ENCODE peak calls at places on chromosomes 6 and 20, in ten cellular contexts. K is activated B cell treated with CpG ODN at 0.5 μM for 24 hours, S is cardiac fibroblast, I is heart right ventricle, U is OCI-LY7, D is body of pancreas, H is lung, M is cardiac muscle cell, X is HepG2, B is mesothelial cell of epicardium. L is an unnamed sample.

GRCh38 chr6:71103150-71103549 is 146.3 kb upstream of the B3GAT2 start:
- DNase-seq in K (no peak), S (no peak), I (no peak), U (no peak), D (no peak), H (no peak), M (no peak), X (no peak), B (no peak), L (no peak)

GRCh38 chr6:37731888-37732287 is 34.2 kb upstream of the MDGA1 start:
- DNase-seq in K (peak), S (no peak), I (no peak), U (peak), D (no peak), H (no peak), M (no peak), X (no peak), B (no peak), L (no peak)

GRCh38 chr6:2819891-2820814 is 21.5 kb downstream of the SERPINB1 start:
- DNase-seq in K (no peak), S (peak), I (no peak), U (no peak), D (no peak), H (no peak), M (no peak), X (no peak), B (no peak), L (no peak)

GRCh38 chr20:23139524-23139923 is 53.4 kb upstream of the CD93 start:
- DNase-seq in K (no peak), S (no peak), I (no peak), U (no peak), D (no peak), H (no peak), M (no peak), X (no peak), B (no peak), L (no peak)

GRCh38 chr20:61754976-61755778 is 310.5 kb downstream of the TAF4 start:
- DNase-seq in K (no peak), S (no peak), I (no peak), U (no peak), D (no peak), H (no peak), M (no peak), X (no peak), B (no peak), L (no peak)

GRCh38 chr6:2376429-2377355 is 131.3 kb upstream of the GMDS start:
- DNase-seq in K (no peak), S (no peak), I (no peak), U (no peak), D (no peak), H (no peak), M (no peak), X (no peak), B (no peak), L (peak)

GRCh38 chr6:106880952-106881351 is 93.6 kb downstream of the CD24 start:
- DNase-seq in K (no peak), S (no peak), I (no peak), U (no peak), D (no peak), H (no peak), M (no peak), X (no peak), B (no peak), L (no peak)

GRCh38 chr6:118708736-118709135 is 57.3 kb upstream of the CEP85L start:
- DNase-seq in K (no peak), S (peak), I (no peak), U (no peak), D (no peak), H (no peak), M (no peak), X (no peak), B (no peak), L (peak)

GRCh38 chr6:114339706-114340105 is 3.1 kb downstream of the HS3ST5 start:
- DNase-seq in K (no peak), S (no peak), I (no peak), U (no peak), D (no peak), H (no peak), M (no peak), X (peak), B (no peak), L (no peak)

GRCh38 chr6:71367763-71368162 is 79.2 kb downstream of the OGFRL1 start:
- DNase-seq in K (no peak), S (no peak), I (no peak), U (no peak), D (no peak), H (no peak), M (no peak), X (no peak), B (no peak), L (no peak)

GRCh38 chr6:108403260-108403659 is 108.4 kb downstream of the AFG1L start:
- DNase-seq in K (no peak), S (no peak), I (no peak), U (no peak), D (no peak), H (no peak), M (no peak), X (no peak), B (no peak), L (no peak)

GRCh38 chr6:152155792-152156191 is 348.3 kb downstream of the ESR1 start:
- DNase-seq in K (no peak), S (no peak), I (no peak), U (no peak), D (no peak), H (no peak), M (no peak), X (no peak), B (no peak), L (no peak)

GRCh38 chr20:10261702-10262101 is 43.1 kb downstream of the SNAP25 start:
- DNase-seq in K (no peak), S (no peak), I (no peak), U (no peak), D (no peak), H (no peak), M (no peak), X (no peak), B (no peak), L (no peak)

GRCh38 chr20:46705378-46705729 is 4.1 kb upstream of the SLC2A10 start:
- DNase-seq in K (no peak), S (peak), I (no peak), U (no peak), D (no peak), H (no peak), M (no peak), X (no peak), B (no peak), L (peak)

GRCh38 chr6:116118608-116119007 is 7.3 kb downstream of the COL10A1 start:
- DNase-seq in K (no peak), S (no peak), I (no peak), U (no peak), D (no peak), H (no peak), M (no peak), X (no peak), B (no peak), L (no peak)

GRCh38 chr6:46098678-46099077 is 31.1 kb upstream of the ENPP4 start:
- DNase-seq in K (no peak), S (peak), I (peak), U (no peak), D (peak), H (no peak), M (no peak), X (peak), B (no peak), L (no peak)

GRCh38 chr6:72952808-72953630 is 272.3 kb downstream of the KHDC1L start:
- DNase-seq in K (no peak), S (peak), I (no peak), U (no peak), D (no peak), H (no peak), M (no peak), X (no peak), B (no peak), L (no peak)

GRCh38 chr20:17530716-17531536 is at the start of gene BFSP1:
- DNase-seq in K (peak), S (peak), I (peak), U (peak), D (peak), H (peak), M (peak), X (peak), B (peak), L (no peak)

GRCh38 chr20:58429303-58429702 is 40.3 kb downstream of the VAPB start:
- DNase-seq in K (no peak), S (no peak), I (no peak), U (no peak), D (no peak), H (no peak), M (no peak), X (no peak), B (no peak), L (no peak)

GRCh38 chr6:161683400-161683799 is 409.5 kb upstream of the AGPAT4 start:
- DNase-seq in K (no peak), S (no peak), I (no peak), U (no peak), D (peak), H (no peak), M (no peak), X (no peak), B (no peak), L (no peak)

GRCh38 chr6:13633343-13633742 is 18.2 kb downstream of the NOL7 start:
- DNase-seq in K (no peak), S (no peak), I (no peak), U (no peak), D (no peak), H (no peak), M (no peak), X (no peak), B (no peak), L (no peak)

DNA sequence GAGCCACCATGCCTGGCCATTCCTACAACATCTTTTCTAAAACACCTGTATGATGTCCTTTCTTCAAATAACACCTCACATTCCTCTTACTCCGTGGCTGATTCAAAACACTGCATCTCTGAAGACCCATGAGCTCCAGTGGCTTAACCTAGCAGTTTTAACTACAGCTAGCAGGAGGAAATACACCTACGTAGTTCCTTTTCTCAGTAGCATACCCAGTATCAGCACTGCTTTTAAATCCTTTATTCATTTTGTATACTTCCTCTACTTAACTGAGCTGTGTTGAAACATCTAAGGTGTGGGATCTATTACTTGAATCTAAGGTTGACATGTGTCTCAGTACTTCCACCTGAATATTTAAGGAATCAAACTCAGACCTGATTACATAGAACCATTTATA is 113.6 kb upstream of the CCDC28A start:
- DNase-seq in K (no peak), S (no peak), I (no peak), U (no peak), D (no peak), H (no peak), M (no peak), X (no peak), B (no peak), L (no peak)
- TF ChIP-seq CTCF in K (no peak), S (no peak), I (no peak), U (no peak), D (no peak), H (no peak), M (no peak), X (no peak), B (no peak), L (no peak)

GRCh38 chr6:157644043-157644810 is 178.8 kb upstream of the SNX9 start:
- DNase-seq in K (no peak), S (peak), I (no peak), U (no peak), D (no peak), H (no peak), M (no peak), X (no peak), B (no peak), L (peak)
- TF ChIP-seq CTCF in K (no peak), S (peak), I (peak), U (peak), D (no peak), H (no peak), M (peak), X (peak), B (no peak), L (peak)

DNA sequence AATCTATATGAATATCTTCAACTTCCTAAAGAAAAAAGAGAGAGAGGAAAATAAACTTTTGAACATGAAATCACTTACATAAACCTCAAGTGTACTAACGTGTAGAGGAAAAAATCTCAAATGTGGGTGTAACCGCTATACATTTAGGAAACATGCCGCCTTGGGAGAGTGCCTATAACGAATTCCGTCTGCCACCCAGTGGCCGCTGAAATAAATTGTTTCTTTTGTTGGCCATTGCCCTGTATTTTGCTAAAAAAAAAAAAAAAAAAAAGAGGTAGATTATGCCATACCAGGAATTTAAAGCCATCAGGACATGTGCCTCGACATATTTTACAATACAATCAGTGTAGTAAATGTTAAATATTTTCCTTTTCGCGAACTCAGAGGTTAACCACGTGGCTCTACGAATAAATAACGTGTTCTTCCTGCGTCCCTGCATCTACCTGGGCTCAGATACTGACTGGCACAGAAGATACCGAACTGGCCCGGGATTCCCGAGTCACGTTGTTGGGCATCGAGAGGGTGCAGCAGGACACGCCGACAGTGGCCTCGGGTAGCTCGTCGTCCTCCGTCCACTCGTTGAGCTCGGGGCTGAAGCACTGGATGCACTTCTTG is 14.3 kb downstream of the KLHL31 start:
- DNase-seq in K (peak), S (peak), I (peak), U (peak), D (peak), H (peak), M (peak), X (peak), B (no peak), L (peak)
- TF ChIP-seq CTCF in K (peak), S (peak), I (peak), U (peak), D (peak), H (peak), M (peak), X (peak), B (peak), L (peak)

GRCh38 chr20:50337521-50338466 is 147.2 kb downstream of the CEBPB start:
- DNase-seq in K (no peak), S (no peak), I (no peak), U (no peak), D (no peak), H (no peak), M (no peak), X (no peak), B (no peak), L (no peak)

GRCh38 chr20:50339196-50339901 is 148.7 kb downstream of the CEBPB start:
- DNase-seq in K (no peak), S (peak), I (no peak), U (no peak), D (no peak), H (no peak), M (no peak), X (no peak), B (no peak), L (no peak)

GRCh38 chr20:50340586-50340985 is 150.0 kb downstream of the CEBPB start:
- DNase-seq in K (no peak), S (no peak), I (no peak), U (no peak), D (no peak), H (no peak), M (no peak), X (no peak), B (no peak), L (no peak)

GRCh38 chr20:50336631-50337030 is 146.0 kb downstream of the CEBPB start:
- DNase-seq in K (no peak), S (no peak), I (no peak), U (no peak), D (no peak), H (no peak), M (no peak), X (no peak), B (no peak), L (no peak)

DNA sequence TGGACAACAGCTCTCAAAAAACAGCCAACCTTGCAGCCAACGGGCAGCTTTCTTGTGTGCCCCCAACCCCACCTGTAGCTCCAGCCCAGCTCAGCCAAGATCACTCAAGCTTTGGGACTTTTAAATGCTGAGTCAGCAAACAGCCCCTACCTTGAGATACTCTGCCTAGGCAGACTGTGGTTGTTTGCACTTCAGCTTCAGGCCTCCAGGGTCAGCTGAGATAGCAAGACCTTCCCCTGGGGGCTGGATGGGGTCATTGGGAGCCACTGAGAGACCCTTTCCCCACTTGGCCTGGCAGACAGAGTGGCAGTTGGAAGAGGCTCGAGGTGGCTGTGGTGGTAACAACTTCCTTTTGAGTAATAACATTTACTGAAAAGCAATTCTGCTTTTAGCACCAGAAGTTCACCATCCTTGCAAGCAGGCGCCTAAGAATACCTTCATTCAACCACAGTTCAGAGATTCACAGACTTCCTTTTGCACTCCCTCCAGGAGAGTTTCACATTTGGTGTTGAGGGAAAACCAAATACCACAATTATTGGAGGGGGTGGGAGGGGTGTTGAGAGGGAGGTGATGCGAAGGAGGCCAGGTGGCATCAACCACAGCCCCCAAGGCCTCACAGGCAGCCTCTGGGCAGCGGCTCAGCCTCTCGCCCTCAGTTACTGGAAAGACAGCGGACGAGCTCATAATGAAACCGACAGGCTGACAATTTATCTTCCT is 148.0 kb downstream of the CEBPB start:
- DNase-seq in K (no peak), S (peak), I (no peak), U (no peak), D (no peak), H (no peak), M (peak), X (peak), B (no peak), L (no peak)
- TF ChIP-seq CTCF in K (no peak), S (no peak), I (no peak), U (no peak), D (no peak), H (no peak), M (no peak), X (peak), B (no peak), L (no peak)

GRCh38 chr6:44627879-44628271 is 240.4 kb downstream of the CDC5L start:
- DNase-seq in K (no peak), S (no peak), I (no peak), U (no peak), D (no peak), H (no peak), M (no peak), X (no peak), B (no peak), L (no peak)
- TF ChIP-seq CTCF in K (no peak), S (no peak), I (no peak), U (no peak), D (no peak), H (no peak), M (no peak), X (no peak), B (no peak), L (no peak)

DNA sequence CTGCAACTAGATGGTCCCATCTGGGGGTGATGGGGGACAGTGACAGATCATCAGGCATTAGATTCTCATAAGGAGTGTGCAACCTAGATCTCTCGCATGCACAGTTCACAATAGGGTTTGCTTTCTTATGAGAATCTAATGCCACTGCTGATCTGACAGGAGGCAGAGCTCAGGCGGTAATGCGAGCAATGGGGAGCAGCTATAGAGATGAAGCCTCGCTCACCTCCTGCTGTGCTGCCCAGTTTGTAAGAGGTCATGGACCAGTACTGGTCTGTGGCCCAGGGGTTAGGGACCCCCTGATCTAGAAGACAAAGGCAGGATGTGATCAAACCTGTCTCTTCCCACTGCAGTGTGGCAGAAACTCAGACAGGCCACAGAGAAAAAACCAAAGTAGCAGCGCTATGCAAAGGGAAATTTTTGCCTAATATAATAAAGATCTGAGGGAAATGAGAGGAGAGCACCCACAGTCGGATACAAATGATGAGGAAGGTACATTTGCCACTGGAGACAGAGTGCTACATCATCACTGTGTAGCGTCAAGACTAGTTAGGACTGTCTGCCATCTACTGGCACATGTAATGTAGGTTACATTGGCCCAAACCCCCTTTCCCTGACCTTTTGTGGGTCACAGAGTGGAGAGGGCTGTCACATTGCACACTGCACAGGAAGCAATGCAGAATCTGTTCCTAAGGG is 4.1 kb upstream of the LY86 start:
- DNase-seq in K (no peak), S (no peak), I (no peak), U (peak), D (no peak), H (no peak), M (no peak), X (no peak), B (no peak), L (no peak)
- TF ChIP-seq CTCF in K (no peak), S (no peak), I (peak), U (peak), D (no peak), H (no peak), M (no peak), X (peak), B (no peak), L (no peak)

GRCh38 chr6:154154389-154154967 is 115.4 kb downstream of the OPRM1 start:
- DNase-seq in K (no peak), S (peak), I (peak), U (peak), D (peak), H (peak), M (peak), X (peak), B (no peak), L (peak)

GRCh38 chr6:154156135-154156948 is 117.3 kb downstream of the OPRM1 start:
- DNase-seq in K (no peak), S (peak), I (peak), U (peak), D (peak), H (peak), M (peak), X (peak), B (no peak), L (no peak)

GRCh38 chr6:154159126-154159525 is 120.1 kb downstream of the OPRM1 start:
- DNase-seq in K (no peak), S (no peak), I (no peak), U (no peak), D (no peak), H (no peak), M (no peak), X (no peak), B (no peak), L (no peak)

GRCh38 chr6:154157706-154158105 is 118.7 kb downstream of the OPRM1 start:
- DNase-seq in K (no peak), S (no peak), I (no peak), U (no peak), D (no peak), H (no peak), M (no peak), X (no peak), B (no peak), L (no peak)

DNA sequence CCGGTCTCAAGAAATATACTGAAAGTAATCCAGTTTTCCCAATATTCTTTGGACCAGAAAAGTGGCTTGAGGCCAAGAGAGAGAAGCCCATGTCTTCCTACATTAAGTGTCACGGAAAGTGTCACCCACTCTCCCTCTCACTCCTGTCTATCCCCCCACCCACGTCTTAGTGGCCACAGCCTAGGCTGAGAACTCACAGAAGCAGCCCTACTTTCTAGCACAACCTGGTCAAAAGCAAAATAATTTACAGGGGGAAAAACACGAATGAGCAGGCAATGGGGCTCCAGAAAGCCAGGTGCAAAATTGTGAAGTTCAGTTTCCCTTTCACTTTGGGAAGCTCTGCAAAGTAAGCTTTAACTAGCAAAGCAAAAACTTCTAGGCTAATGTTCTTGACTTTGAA is 118.0 kb downstream of the OPRM1 start:
- DNase-seq in K (no peak), S (no peak), I (no peak), U (no peak), D (no peak), H (no peak), M (no peak), X (no peak), B (no peak), L (no peak)
- TF ChIP-seq CTCF in K (no peak), S (no peak), I (no peak), U (no peak), D (no peak), H (no peak), M (no peak), X (no peak), B (no peak), L (no peak)

L was measured in AG09309.